ENCODE peak calls at places on chromosomes 3 and 15, in ten cellular contexts. Y, W, J, F, S, E, B, C, V and N are unnamed samples.
A peak's percentile ranks its signal among the peaks of the same experiment; 100 is the strongest.

GRCh38 chr15:95601525-95601924 is 729.0 kb upstream of the NR2F2 start:
- DNase-seq in J (no peak), Y (no peak), W (no peak), S (no peak), F (no peak), V (no peak), B (no peak), E (no peak), C (no peak), N (no peak)

GRCh38 chr3:72821170-72821781 is 27.0 kb downstream of the SHQ1 start:
- DNase-seq in E (peak; percentile 15), W (no peak), S (no peak), Y (peak; percentile 29), V (peak; percentile 73), J (peak; percentile 53), F (no peak), C (no peak), B (peak; percentile 31), N (no peak)

GRCh38 chr3:136149569-136150136 is 46.5 kb downstream of the MSL2 start:
- DNase-seq in J (peak; percentile 61), W (peak; percentile 50), E (no peak), S (no peak), C (no peak), B (no peak), V (no peak), F (no peak), Y (no peak), N (no peak)

GRCh38 chr15:47685141-47685870 is 32.0 kb upstream of the SEMA6D start:
- DNase-seq in W (peak; percentile 63), J (peak; percentile 25), C (no peak), E (no peak), S (no peak), Y (no peak), V (no peak), F (no peak), B (no peak), N (no peak)

GRCh38 chr3:47000198-47000815 is 20.8 kb downstream of the NBEAL2 start:
- DNase-seq in Y (no peak), W (peak; percentile 58), J (peak; percentile 46), B (no peak), S (no peak), E (no peak), C (no peak), V (no peak), F (no peak), N (no peak)

GRCh38 chr15:38647683-38648082 is 83.1 kb upstream of the RASGRP1 start:
- DNase-seq in Y (no peak), B (no peak), S (no peak), J (peak; percentile 19), W (no peak), V (peak; percentile 38), F (no peak), E (no peak), C (no peak), N (no peak)

GRCh38 chr3:141412936-141413354 is 44.6 kb downstream of the ZBTB38 start:
- DNase-seq in C (no peak), V (peak; percentile 65), Y (no peak), W (peak; percentile 56), J (peak; percentile 85), S (no peak), F (no peak), E (no peak), B (peak; percentile 44), N (peak; percentile 89)

GRCh38 chr3:63847718-63848450 is 15.7 kb downstream of the THOC7 start:
- DNase-seq in C (no peak), Y (no peak), E (no peak), S (no peak), B (no peak), J (no peak), V (no peak), F (no peak), W (no peak), N (no peak)

GRCh38 chr15:57500256-57500655 is 91.4 kb upstream of the MYZAP start:
- DNase-seq in S (no peak), F (no peak), C (no peak), J (no peak), E (no peak), V (no peak), B (no peak), W (no peak), Y (no peak), N (no peak)

GRCh38 chr3:180855364-180855763 is 57.1 kb upstream of the FXR1 start:
- DNase-seq in Y (no peak), J (no peak), F (no peak), W (no peak), V (no peak), E (no peak), B (no peak), C (peak; percentile 8), S (no peak), N (no peak)

GRCh38 chr3:122859021-122859805 is 64.3 kb downstream of the SLC49A4 start:
- DNase-seq in C (no peak), W (no peak), E (no peak), B (no peak), Y (no peak), F (no peak), J (no peak), V (no peak), S (no peak), N (no peak)

GRCh38 chr3:107323723-107324122 is 53.5 kb upstream of the CCDC54 start:
- DNase-seq in E (no peak), J (no peak), B (no peak), F (no peak), W (no peak), V (no peak), C (no peak), Y (no peak), S (no peak), N (no peak)

GRCh38 chr15:74291101-74292071 is 55.3 kb downstream of the CCDC33 start:
- DNase-seq in F (no peak), W (peak; percentile 67), Y (peak; percentile 43), S (peak; percentile 92), V (peak; percentile 91), C (peak; percentile 88), B (peak; percentile 84), E (peak; percentile 16), J (peak; percentile 68), N (peak; percentile 65)